ENCODE peak calls at places on chromosomes 3 and 15, in four cellular contexts. C is colonic mucosa, T is fibroblast of lung, D is transverse colon. J is an unnamed sample.

GRCh38 chr3:191356586-191357439 is 26.5 kb upstream of the UTS2B start:
- DNase-seq in C (no peak), T (peak; percentile 91), D (no peak), J (no peak)

GRCh38 chr3:26438981-26439884 is 183.3 kb upstream of the LRRC3B start:
- DNase-seq in C (no peak), T (no peak), D (no peak), J (no peak)

GRCh38 chr3:107414325-107414964 is 37.2 kb downstream of the CCDC54 start:
- DNase-seq in C (no peak), T (no peak), D (no peak), J (no peak)

GRCh38 chr3:2094941-2095340 is 3.7 kb upstream of the CNTN4 start:
- DNase-seq in C (no peak), T (no peak), D (no peak), J (no peak)

GRCh38 chr15:28094732-28095521 is 4.2 kb downstream of the OCA2 start:
- DNase-seq in C (peak; percentile 89), T (no peak), D (peak; percentile 92), J (no peak)

GRCh38 chr15:32716216-32716959 is 1.4 kb upstream of the GREM1 start:
- DNase-seq in C (no peak), T (peak; percentile 51), D (no peak), J (no peak)

GRCh38 chr3:37537914-37538691 is 323.6 kb upstream of the CTDSPL start:
- DNase-seq in C (no peak), T (no peak), D (no peak), J (no peak)

GRCh38 chr3:170502297-170502696 is 83.6 kb downstream of the SLC7A14 start:
- DNase-seq in C (no peak), T (peak; percentile 59), D (no peak), J (no peak)

GRCh38 chr15:90351479-90352108 is 490 bp upstream of the ZNF774 start:
- DNase-seq in C (no peak), T (no peak), D (no peak), J (no peak)

GRCh38 chr3:45964139-45964538 is 20.9 kb downstream of the CXCR6 start:
- DNase-seq in C (no peak), T (no peak), D (no peak), J (no peak)

GRCh38 chr15:100542290-100542689 is 13.5 kb upstream of the CERS3 start:
- DNase-seq in C (no peak), T (no peak), D (no peak), J (no peak)

GRCh38 chr3:87426916-87427315 is 150.5 kb upstream of the POU1F1 start:
- DNase-seq in C (no peak), T (peak; percentile 76), D (no peak), J (no peak)

GRCh38 chr15:32909431-32909830 is 191.6 kb downstream of the GREM1 start:
- DNase-seq in C (no peak), T (peak; percentile 60), D (no peak), J (no peak)

GRCh38 chr3:178706411-178706810 is 170.2 kb downstream of the KCNMB2 start:
- DNase-seq in C (no peak), T (no peak), D (no peak), J (no peak)

GRCh38 chr3:120364101-120364500 is 14.9 kb upstream of the LRRC58 start:
- DNase-seq in C (no peak), T (no peak), D (no peak), J (no peak)

GRCh38 chr15:90750186-90750585 is 33.0 kb downstream of the BLM start:
- DNase-seq in C (no peak), T (peak; percentile 43), D (no peak), J (no peak)

GRCh38 chr3:54900954-54901591 is 26.8 kb downstream of the LRTM1 start:
- DNase-seq in C (no peak), T (peak; percentile 58), D (no peak), J (peak; percentile 61)

GRCh38 chr3:33173672-33174071 is 44.9 kb downstream of the SUSD5 start:
- DNase-seq in C (no peak), T (no peak), D (no peak), J (no peak)

GRCh38 chr3:60955034-60955433 is 296.2 kb downstream of the FHIT start:
- DNase-seq in C (no peak), T (no peak), D (no peak), J (no peak)

GRCh38 chr3:196650740-196651311 is 11.3 kb downstream of the NRROS start:
- DNase-seq in C (no peak), T (peak; percentile 98), D (no peak), J (peak; percentile 95)

GRCh38 chr15:80419546-80419945 is 15.4 kb downstream of the ARNT2 start:
- DNase-seq in C (no peak), T (peak; percentile 28), D (no peak), J (no peak)

GRCh38 chr15:61794881-61795280 is 265.4 kb downstream of the VPS13C start:
- DNase-seq in C (no peak), T (no peak), D (no peak), J (no peak)

GRCh38 chr15:49863431-49864205 is 242.8 kb downstream of the DTWD1 start:
- DNase-seq in C (no peak), T (peak; percentile 88), D (no peak), J (peak; percentile 79)

GRCh38 chr15:40932625-40933519 is 3.7 kb downstream of the DLL4 start:
- DNase-seq in C (peak; percentile 83), T (no peak), D (peak; percentile 68), J (no peak)

DNA sequence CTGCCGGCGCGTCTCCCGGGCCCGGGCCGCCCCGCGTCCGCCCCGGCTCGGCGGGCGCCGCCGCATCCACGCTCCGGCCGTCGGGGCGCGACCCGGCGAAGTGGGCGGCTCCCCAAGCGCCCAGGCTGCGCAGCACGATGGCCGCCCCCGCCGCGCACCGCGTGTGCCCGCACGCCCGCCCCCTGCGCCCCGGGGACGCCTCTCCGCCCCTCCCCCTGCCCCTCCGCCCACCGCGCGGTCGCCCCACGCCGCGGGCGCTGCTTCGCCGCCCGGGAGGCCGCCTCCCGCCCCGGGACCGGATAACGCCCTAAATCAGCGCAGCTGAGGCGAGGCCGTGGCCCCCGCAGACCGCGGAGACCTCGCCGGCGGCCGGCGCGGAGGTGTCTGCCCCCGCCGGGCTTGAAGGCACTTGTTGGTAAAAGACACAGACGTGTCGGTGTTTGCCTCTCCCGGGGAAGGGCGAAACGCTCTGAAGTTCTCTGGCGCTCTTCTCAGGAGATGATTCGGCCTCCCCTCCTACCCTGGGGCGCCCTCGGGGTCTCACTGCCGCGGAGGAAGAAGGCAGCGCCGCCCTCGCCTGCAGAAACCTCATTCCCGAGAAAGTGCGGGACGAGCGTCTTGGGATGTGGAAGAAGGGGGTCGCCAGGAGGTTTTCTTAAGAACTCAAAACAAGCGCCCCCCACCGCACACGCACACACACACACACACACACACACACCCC is at the start of gene BNC1:
- DNase-seq in C (no peak), T (peak; percentile 51), D (no peak), J (no peak)
- H3K4me3 ChIP-seq in C (peak within 1 kb of the TSS; percentile 10), T (peak within 1 kb of the TSS; percentile 69), D (peak within 1 kb of the TSS; percentile 19), J (peak within 1 kb of the TSS; percentile 46)

GRCh38 chr3:65246561-65246960 is 558.8 kb upstream of the ADAMTS9 start:
- DNase-seq in C (no peak), T (no peak), D (no peak), J (no peak)

GRCh38 chr3:65251375-65251774 is 563.6 kb upstream of the ADAMTS9 start:
- DNase-seq in C (no peak), T (no peak), D (no peak), J (no peak)

GRCh38 chr3:65245133-65246076 is 557.6 kb upstream of the ADAMTS9 start:
- DNase-seq in C (no peak), T (peak; percentile 21), D (no peak), J (no peak)
- TF ChIP-seq CTCF in C (peak; percentile 29), T (peak; percentile 60), D (peak; percentile 26), J (no peak)

DNA sequence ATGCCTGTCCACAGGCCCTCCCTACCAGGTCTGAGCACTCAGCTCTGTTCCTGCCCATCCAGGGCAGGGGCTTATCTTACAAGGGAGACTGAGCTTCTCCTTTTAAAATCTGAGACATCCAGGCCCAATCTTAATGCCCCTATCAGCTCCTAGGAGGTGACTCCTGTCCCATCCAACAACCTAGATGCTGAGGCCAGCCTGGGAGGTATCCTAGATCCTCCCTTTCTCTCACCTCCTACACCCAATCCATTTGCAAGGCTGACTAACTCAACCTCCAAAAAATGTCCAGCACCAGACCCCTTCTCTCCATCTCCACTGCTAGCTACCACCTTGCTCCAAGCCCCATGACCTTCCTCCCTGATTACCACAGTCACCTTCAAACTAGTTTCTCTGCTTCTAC is 17.4 kb downstream of the LHFPL4 start:
- DNase-seq in C (no peak), T (no peak), D (no peak), J (no peak)
- H3K27me3 ChIP-seq in C (no peaks in the 10 kb centered on the region), T (no peaks in the 10 kb centered on the region), D (no peaks in the 10 kb centered on the region), J (peaks cover 2% of the 10 kb centered on the region)

DNA sequence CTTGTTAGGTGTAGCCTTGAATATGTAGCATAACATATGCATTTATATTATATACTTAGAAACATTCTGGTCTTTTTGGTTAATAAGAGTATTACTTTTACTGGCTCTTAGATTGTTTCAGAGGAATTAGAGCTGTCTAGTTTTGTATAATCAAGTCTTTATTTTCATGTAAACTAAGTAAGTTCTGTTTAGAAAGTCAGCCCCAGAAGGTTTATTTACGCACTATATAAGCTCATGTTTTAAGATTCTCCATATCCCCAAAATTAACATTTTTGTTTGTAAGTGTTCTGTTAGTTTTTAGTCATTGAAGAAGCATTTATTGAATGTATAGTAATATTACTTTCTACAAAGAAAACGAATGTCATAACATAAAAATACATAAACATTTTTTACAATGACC is 158.1 kb downstream of the HCN4 start:
- DNase-seq in C (no peak), T (no peak), D (no peak), J (no peak)
- H3K4me3 ChIP-seq in C (no peak overlapping the region), T (no peak overlapping the region), D (no peak overlapping the region), J (no peak overlapping the region)

GRCh38 chr3:150412599-150413069 is 4.5 kb downstream of the TSC22D2 start:
- DNase-seq in C (no peak), T (peak; percentile 89), D (no peak), J (peak; percentile 37)

GRCh38 chr3:150409527-150410310 is 1.6 kb downstream of the TSC22D2 start:
- DNase-seq in C (peak; percentile 75), T (peak; percentile 69), D (peak; percentile 82), J (no peak)

GRCh38 chr3:150410311-150411105 is 2.4 kb downstream of the TSC22D2 start:
- DNase-seq in C (peak; percentile 51), T (peak; percentile 36), D (peak; percentile 43), J (no peak)

GRCh38 chr3:150411971-150412370 is 3.9 kb downstream of the TSC22D2 start:
- DNase-seq in C (no peak), T (no peak), D (no peak), J (no peak)

DNA sequence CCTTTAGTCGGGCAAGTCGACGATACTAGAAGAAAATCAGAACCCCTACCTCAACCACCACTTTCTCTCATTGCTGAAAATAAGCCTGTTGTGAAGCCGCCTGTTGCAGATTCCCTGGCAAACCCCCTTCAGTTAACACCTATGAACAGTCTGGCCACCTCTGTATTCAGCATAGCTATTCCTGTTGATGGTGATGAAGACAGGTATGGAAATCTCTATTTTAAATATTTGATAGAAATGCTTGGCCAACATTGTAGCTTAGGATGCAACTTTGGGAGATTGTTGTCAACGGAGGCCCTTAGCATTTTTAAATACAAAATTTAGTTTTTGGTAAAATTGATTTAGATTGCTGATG is 3.0 kb downstream of the TSC22D2 start:
- DNase-seq in C (no peak), T (no peak), D (no peak), J (no peak)
- TF ChIP-seq CTCF in C (no peak), T (no peak), D (no peak), J (no peak)

GRCh38 chr3:184505479-184505878 is 56.1 kb upstream of the EPHB3 start:
- DNase-seq in C (no peak), T (no peak), D (no peak), J (no peak)
- H3K27me3 ChIP-seq in C (no peaks in the 10 kb centered on the region), T (peaks cover 24% of the 10 kb centered on the region), D (peaks cover 52% of the 10 kb centered on the region), J (peaks cover 5% of the 10 kb centered on the region)

J was measured in BJ.